ENCODE peak calls at places on chromosomes 6 and 20, in four cellular contexts. U, Y, J and V are unnamed samples.

GRCh38 chr6:5151955-5152401 is 66.8 kb downstream of the PPP1R3G start:
- DNase-seq in U (peak; percentile 70), Y (no peak), J (peak; percentile 63), V (peak; percentile 89)

GRCh38 chr20:58852559-58853271 is at the start of gene GNAS:
- DNase-seq in U (peak; percentile 64), Y (peak; percentile 95), J (peak; percentile 71), V (peak; percentile 27)

GRCh38 chr6:6090861-6091607 is 84.3 kb upstream of the NRN1 start:
- DNase-seq in U (no peak), Y (no peak), J (no peak), V (no peak)

GRCh38 chr6:2376429-2377355 is 131.3 kb upstream of the GMDS start:
- DNase-seq in U (no peak), Y (no peak), J (no peak), V (no peak)

GRCh38 chr20:19181552-19181951 is 30.9 kb upstream of the SLC24A3 start:
- DNase-seq in U (no peak), Y (no peak), J (no peak), V (peak; percentile 9)

GRCh38 chr20:49505518-49505917 is 23.1 kb upstream of the KCNB1 start:
- DNase-seq in U (peak; percentile 43), Y (peak; percentile 70), J (peak; percentile 64), V (no peak)

GRCh38 chr6:11869656-11870340 is 91.2 kb upstream of the ADTRP start:
- DNase-seq in U (peak; percentile 92), Y (no peak), J (peak; percentile 78), V (no peak)

GRCh38 chr6:39377530-39377929 is 55.0 kb upstream of the KCNK16 start:
- DNase-seq in U (peak; percentile 60), Y (peak; percentile 73), J (peak; percentile 85), V (peak; percentile 49)

GRCh38 chr6:12545837-12546658 is 170.5 kb upstream of the PHACTR1 start:
- DNase-seq in U (peak; percentile 92), Y (no peak), J (peak; percentile 86), V (peak; percentile 81)

GRCh38 chr20:35443003-35443402 is 5.0 kb upstream of the GDF5 start:
- DNase-seq in U (peak; percentile 88), Y (no peak), J (peak; percentile 58), V (no peak)

GRCh38 chr20:50188879-50189680 is 1.6 kb upstream of the CEBPB start:
- DNase-seq in U (no peak), Y (peak; percentile 47), J (no peak), V (no peak)

GRCh38 chr6:54198134-54198533 is 86.9 kb downstream of the MLIP start:
- DNase-seq in U (no peak), Y (no peak), J (peak; percentile 33), V (peak; percentile 49)

GRCh38 chr6:140956567-140957306 is 1176.0 kb upstream of the GJE1 start:
- DNase-seq in U (peak; percentile 50), Y (no peak), J (peak; percentile 6), V (peak; percentile 28)

GRCh38 chr6:3175742-3176321 is 18.5 kb upstream of the TUBB2A start:
- DNase-seq in U (no peak), Y (no peak), J (no peak), V (no peak)

GRCh38 chr6:115733426-115733825 is 327.3 kb downstream of the FRK start:
- DNase-seq in U (no peak), Y (no peak), J (no peak), V (no peak)

GRCh38 chr6:47308674-47309325 is 905 bp downstream of the TNFRSF21 start:
- DNase-seq in U (peak; percentile 35), Y (peak; percentile 73), J (no peak), V (no peak)

GRCh38 chr20:38825901-38826625 is 20.6 kb downstream of the PPP1R16B start:
- DNase-seq in U (peak; percentile 42), Y (peak; percentile 66), J (peak; percentile 76), V (peak; percentile 71)

DNA sequence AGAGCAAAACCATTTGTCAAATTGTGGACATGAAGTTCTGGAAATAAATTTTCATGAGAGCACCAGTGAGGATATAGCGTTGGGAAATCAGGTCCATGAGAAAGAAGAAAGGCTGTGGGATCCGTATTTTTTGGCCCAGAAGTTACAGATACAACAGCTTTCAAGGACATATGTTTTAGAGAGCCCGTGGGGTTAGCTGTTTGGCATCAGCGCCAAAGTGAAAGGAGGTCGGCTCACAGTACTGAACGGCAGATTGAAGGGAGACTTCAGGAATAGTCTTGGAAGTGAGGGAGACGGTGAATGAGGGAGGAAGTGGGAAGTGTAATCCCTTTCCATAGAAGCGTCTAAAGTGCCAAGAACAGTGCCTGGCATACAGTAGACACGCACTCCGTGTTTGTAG is 31.8 kb downstream of the ZDHHC14 start:
- DNase-seq in U (no peak), Y (no peak), J (no peak), V (no peak)
- H3K4me3 ChIP-seq in U (no peak overlapping the region), Y (no peak overlapping the region), J (no peak overlapping the region), V (no peak overlapping the region)

DNA sequence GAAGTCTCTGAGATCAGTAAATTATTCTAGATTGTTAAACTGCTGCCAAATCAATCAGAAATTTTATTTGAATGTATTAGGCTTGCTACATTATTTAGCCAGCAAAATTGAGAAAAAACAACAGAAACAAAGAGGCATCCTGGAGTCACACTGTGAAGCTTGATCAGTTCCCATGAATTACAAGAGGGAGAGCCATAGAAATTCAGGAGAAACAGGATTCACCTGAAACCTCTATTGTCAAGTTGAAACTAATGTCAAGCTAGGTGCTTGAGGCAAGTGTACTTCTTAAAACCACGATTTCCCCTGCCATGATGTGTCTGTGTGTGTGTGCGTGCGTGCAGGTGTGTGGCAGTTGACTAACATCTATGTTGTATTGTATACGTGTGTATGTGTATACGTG is 439.1 kb upstream of the NOX3 start:
- DNase-seq in U (no peak), Y (peak; percentile 12), J (no peak), V (no peak)
- H3K4me3 ChIP-seq in U (no peak overlapping the region), Y (no peak overlapping the region), J (no peak overlapping the region), V (no peak overlapping the region)

DNA sequence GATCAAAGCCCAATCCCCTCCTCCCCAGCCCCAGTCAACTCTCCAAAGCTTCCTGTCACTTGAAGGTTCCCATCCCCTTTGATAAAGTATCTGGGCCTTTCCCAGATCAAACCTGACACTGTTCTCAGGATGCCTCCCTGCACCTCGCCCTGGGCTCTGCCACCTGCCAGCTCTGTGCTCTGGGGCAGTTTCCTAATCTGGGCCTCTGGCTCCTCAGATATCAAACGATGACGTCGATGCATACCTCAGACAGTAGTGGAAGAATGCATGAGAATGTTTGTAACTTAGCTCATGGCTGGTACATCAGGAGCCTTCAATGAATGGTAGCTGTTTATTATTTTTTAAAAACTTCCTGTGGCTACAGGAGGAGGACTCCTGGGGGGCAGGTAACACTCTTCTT is 106.7 kb upstream of the TRAF3IP2 start:
- DNase-seq in U (peak; percentile 83), Y (no peak), J (peak; percentile 86), V (peak; percentile 21)
- H3K4me3 ChIP-seq in U (no peak overlapping the region), Y (no peak overlapping the region), J (no peak overlapping the region), V (no peak overlapping the region)

DNA sequence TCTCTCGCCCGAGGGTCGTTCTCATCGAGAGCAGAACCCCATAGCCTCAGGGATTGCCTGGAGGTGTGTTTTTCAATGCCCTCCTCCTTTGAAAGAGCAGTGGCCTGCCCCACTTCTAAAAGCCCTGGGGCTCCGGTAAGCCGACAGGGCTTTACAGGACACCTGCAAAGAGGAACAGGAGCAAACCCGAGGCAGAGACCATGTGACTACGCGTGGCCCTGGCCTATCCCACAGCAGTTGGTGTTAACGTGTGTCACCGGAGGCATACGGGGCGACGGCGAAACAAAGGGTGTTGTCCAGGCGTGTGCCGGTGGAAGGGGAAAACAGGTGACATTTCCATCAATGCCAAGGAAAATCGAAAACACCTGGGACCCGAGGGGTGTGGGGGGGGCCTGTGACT is 972.9 kb upstream of the DEFB115 start:
- DNase-seq in U (no peak), Y (no peak), J (no peak), V (no peak)
- H3K4me3 ChIP-seq in U (no peak overlapping the region), Y (no peak overlapping the region), J (no peak overlapping the region), V (peak overlapping the region; percentile 37)

DNA sequence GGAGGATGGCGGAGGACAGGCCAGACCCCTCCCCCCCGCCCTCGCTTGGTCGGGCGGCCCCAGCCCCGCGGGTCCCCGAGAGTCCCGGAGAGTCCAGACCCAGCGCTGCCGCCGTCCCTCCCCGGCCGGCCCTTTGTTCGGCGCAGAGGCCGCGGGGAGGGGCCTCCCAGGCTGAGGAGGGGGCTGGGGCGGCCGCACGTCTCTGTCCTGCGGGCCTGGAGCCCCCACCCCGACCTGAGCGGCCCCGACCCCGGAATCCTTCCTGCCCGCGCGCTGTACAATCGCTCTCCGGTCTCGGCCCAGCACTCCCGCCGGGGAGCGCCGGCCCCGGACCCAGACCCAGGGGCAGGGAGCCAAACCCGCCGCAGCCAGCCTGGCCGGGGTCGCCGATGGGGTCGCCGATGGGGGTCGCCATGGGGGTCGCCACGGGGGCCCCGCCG is 716 bp downstream of the KCNQ2 start:
- DNase-seq in U (no peak), Y (peak; percentile 93), J (no peak), V (no peak)
- H3K4me3 ChIP-seq in U (no peak overlapping the region), Y (peak overlapping the region; percentile 80), J (no peak overlapping the region), V (no peak overlapping the region)

GRCh38 chr20:53597521-53598120 is 4.0 kb upstream of the ZNF217 start:
- DNase-seq in U (no peak), Y (no peak), J (no peak), V (no peak)
- H3K4me3 ChIP-seq in U (no peak overlapping the region), Y (no peak overlapping the region), J (no peak overlapping the region), V (peak overlapping the region; percentile 35)

DNA sequence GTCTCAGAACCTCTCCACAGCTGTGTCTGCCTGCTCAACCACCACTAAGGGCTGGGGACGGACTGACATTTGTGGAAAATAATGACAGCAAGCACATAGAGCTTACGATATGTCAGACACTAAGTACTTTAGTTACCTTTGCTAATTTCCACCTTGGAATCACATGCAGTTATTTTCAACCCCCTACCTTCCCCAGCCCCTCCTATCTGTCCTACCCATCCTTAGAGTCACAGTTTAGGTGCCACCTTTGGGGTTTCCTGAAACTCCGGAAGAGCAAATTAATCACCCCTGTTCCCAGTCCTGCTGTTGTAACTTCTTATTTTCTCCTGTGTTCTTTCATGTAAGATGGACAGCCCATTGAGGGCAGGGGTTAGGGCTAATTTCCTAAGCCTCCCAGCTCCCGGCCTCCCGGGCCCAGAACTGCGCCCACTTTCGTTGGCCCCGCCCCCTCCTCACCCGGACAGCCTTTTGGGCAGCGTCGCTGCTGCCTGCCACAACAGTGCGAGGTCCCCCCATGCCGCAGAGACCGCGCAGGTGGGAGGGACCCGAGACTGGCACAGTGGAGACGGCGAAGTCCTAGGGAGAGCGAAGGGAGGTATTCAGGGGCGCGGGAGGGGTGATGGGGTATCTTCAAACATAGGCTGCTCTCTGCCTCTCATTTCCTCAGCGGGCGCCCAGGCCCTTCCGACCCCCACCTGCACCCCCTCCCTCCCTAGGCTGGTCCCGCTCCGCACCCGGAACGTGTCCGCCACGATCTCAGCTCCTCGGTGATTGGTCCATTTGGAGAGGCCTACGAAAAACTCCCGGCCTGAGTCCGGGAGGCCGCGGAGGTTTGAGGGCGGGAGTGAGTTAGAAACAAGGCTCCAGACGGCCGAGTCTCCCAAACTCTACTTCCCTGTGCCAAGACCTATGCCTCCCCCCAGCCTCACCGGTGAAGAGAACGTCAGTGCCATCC is 1.1 kb downstream of the DDAH2 start:
- DNase-seq in U (peak; percentile 13), Y (peak; percentile 63), J (no peak), V (no peak)
- H3K4me3 ChIP-seq in U (peak overlapping the region; percentile 93), Y (no peak overlapping the region), J (peak overlapping the region; percentile 90), V (no peak overlapping the region)